ENCODE peak calls at places on chromosomes 1 and 21, in four cellular contexts. O, I, S and G are unnamed samples.

GRCh38 chr1:113830039-113830438 is 17.8 kb upstream of the RSBN1 start:
- DNase-seq in O (no peak), I (peak; percentile 51), S (no peak), G (no peak)

GRCh38 chr1:64171797-64172281 is 31.6 kb upstream of the UBE2U start:
- DNase-seq in O (peak; percentile 67), I (peak; percentile 66), S (no peak), G (no peak)

GRCh38 chr21:32371913-32372314 is 20.9 kb downstream of the URB1 start:
- DNase-seq in O (peak; percentile 86), I (peak; percentile 84), S (no peak), G (peak; percentile 40)

GRCh38 chr1:78743626-78744025 is 94.0 kb downstream of the IFI44 start:
- DNase-seq in O (peak; percentile 55), I (peak; percentile 78), S (no peak), G (no peak)

GRCh38 chr1:27446491-27447020 is 43.4 kb downstream of the WASF2 start:
- DNase-seq in O (no peak), I (no peak), S (no peak), G (no peak)

GRCh38 chr1:119409731-119410130 is 5.2 kb upstream of the HSD3B2 start:
- DNase-seq in O (peak; percentile 71), I (peak; percentile 60), S (no peak), G (no peak)

GRCh38 chr1:203556047-203556851 is 62.3 kb downstream of the OPTC start:
- DNase-seq in O (peak; percentile 79), I (peak; percentile 95), S (no peak), G (peak; percentile 33)

GRCh38 chr1:89632213-89633102 is 462 bp upstream of the LRRC8C start:
- DNase-seq in O (peak; percentile 87), I (peak; percentile 91), S (peak; percentile 75), G (peak; percentile 84)

GRCh38 chr1:207565546-207566468 is 69.8 kb downstream of the CR1 start:
- DNase-seq in O (peak; percentile 17), I (peak; percentile 30), S (no peak), G (peak; percentile 16)

GRCh38 chr1:218463194-218464156 is 118.3 kb downstream of the TGFB2 start:
- DNase-seq in O (peak; percentile 77), I (peak; percentile 91), S (peak; percentile 33), G (peak; percentile 47)

GRCh38 chr1:160116277-160117147 is 953 bp downstream of the ATP1A2 start:
- DNase-seq in O (peak; percentile 32), I (peak; percentile 46), S (no peak), G (peak; percentile 50)

GRCh38 chr1:156123356-156124196 is 9.1 kb downstream of the LMNA start:
- DNase-seq in O (peak; percentile 98), I (peak; percentile 96), S (peak; percentile 96), G (peak; percentile 96)

GRCh38 chr21:38768385-38769071 is 37.2 kb upstream of the ETS2 start:
- DNase-seq in O (peak; percentile 79), I (peak; percentile 87), S (no peak), G (no peak)

GRCh38 chr1:53654216-53655210 is 84.5 kb downstream of the GLIS1 start:
- DNase-seq in O (no peak), I (peak; percentile 71), S (no peak), G (no peak)

GRCh38 chr1:241870290-241870689 is 22.3 kb downstream of the EXO1 start:
- DNase-seq in O (no peak), I (no peak), S (no peak), G (no peak)

GRCh38 chr1:168301664-168302320 is 21.1 kb downstream of the TBX19 start:
- DNase-seq in O (peak; percentile 70), I (peak; percentile 82), S (no peak), G (no peak)

GRCh38 chr1:5475572-5475971 is 516.7 kb downstream of the NPHP4 start:
- DNase-seq in O (no peak), I (no peak), S (no peak), G (no peak)

GRCh38 chr1:248817065-248817464 is 8.7 kb downstream of the SH3BP5L start:
- DNase-seq in O (peak; percentile 22), I (no peak), S (no peak), G (no peak)

GRCh38 chr21:33070921-33071877 is 1.3 kb downstream of the OLIG1 start:
- DNase-seq in O (peak; percentile 4), I (peak; percentile 13), S (no peak), G (no peak)

GRCh38 chr1:215539803-215540575 is 27.1 kb upstream of the KCTD3 start:
- DNase-seq in O (peak; percentile 34), I (peak; percentile 56), S (no peak), G (peak; percentile 20)

GRCh38 chr1:13813398-13814012 is 113.5 kb downstream of the PRDM2 start:
- DNase-seq in O (peak; percentile 46), I (peak; percentile 46), S (no peak), G (peak; percentile 83)

GRCh38 chr1:147717706-147718097 is 42.7 kb downstream of the GJA5 start:
- DNase-seq in O (no peak), I (no peak), S (no peak), G (no peak)

GRCh38 chr1:94633051-94633450 is 91.5 kb upstream of the F3 start:
- DNase-seq in O (peak; percentile 12), I (peak; percentile 81), S (no peak), G (no peak)
- H3K9me3 ChIP-seq in O (no peaks in the 10 kb centered on the region), I (no peaks in the 10 kb centered on the region), S (no peaks in the 10 kb centered on the region), G (no peaks in the 10 kb centered on the region)

DNA sequence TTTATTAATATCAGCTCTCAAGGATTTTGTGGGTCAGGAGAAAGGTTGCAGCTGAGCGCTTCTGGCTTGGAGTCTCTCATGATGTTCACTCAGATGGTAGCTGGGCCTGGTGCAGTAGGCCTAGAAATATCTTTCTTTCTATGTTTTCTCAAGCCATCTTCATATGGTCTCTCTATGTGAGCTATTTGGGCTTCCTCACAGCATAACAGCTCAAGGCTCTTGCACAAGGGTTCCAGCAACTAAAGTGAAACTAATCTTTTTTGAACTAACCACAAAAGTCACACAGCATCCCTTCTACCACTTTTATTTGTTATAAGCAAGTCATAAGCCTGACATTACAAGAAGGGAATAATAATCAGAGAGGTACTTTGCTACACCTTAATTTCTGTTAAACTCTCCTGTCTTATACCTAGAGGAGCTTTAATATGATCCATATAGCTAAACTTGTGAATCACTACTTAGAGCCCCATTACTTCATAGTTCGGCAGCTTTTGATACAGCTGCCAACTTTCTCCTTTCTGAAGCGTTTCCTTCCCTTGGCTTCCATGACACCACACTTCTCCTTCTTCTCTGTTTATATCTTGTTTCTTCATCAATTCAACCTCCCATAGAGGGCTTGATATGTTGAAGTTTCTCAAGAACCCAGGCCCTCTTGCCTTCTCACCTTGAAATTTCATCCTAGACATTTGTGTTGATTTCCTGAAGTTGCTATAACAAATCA is 720.2 kb downstream of the LTN1 start:
- DNase-seq in O (peak; percentile 68), I (peak; percentile 11), S (no peak), G (no peak)
- H3K9me3 ChIP-seq in O (no peaks in the 10 kb centered on the region), I (no peaks in the 10 kb centered on the region), S (no peaks in the 10 kb centered on the region), G (no peaks in the 10 kb centered on the region)

GRCh38 chr1:223702735-223703667 is 9.3 kb upstream of the CAPN2 start:
- DNase-seq in O (no peak), I (peak; percentile 96), S (no peak), G (no peak)

GRCh38 chr1:223703668-223704013 is 8.7 kb upstream of the CAPN2 start:
- DNase-seq in O (no peak), I (no peak), S (no peak), G (no peak)

GRCh38 chr1:223704921-223705878 is 7.1 kb upstream of the CAPN2 start:
- DNase-seq in O (peak; percentile 87), I (peak; percentile 53), S (no peak), G (no peak)

GRCh38 chr1:223700388-223700918 is 11.9 kb upstream of the CAPN2 start:
- DNase-seq in O (peak; percentile 73), I (peak; percentile 51), S (no peak), G (no peak)

DNA sequence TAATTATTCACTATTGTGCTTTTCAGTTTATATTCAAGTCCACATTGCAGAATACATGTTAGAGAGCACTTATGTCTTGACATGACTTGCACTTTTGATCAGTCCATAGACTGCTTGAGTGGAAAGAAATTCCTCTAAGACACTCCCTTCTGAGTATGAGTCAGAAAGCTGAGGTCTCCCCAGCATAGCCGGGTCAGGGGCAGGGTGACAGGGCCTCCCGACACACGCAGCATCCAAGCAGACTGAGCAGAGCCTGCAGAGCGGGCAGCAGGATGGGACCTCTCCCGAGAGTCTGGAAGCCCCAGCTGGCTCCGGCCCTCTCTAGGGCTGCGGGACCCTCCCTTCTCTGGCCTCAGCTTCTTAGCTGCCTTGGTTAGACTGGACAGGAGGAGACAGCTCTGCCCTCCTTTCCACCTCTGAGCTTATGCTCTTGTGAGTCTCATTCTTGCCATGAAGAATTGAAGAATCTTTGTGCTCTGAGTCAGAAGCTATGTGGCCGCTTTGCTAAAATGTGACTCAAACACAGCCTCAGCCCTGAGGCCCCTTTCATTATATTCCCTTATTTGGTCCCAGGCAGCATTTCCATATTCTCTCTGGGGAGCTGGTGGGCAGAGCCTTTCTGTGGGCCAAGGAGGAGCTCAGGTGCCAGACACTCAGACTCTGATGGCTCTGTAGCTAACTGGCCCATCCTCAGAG is 11.2 kb upstream of the CAPN2 start:
- DNase-seq in O (peak; percentile 94), I (peak; percentile 98), S (peak; percentile 71), G (peak; percentile 60)
- H3K9me3 ChIP-seq in O (no peaks in the 10 kb centered on the region), I (no peaks in the 10 kb centered on the region), S (no peaks in the 10 kb centered on the region), G (no peaks in the 10 kb centered on the region)

GRCh38 chr1:46784666-46785065 is 14.2 kb upstream of the CYP4B1 start:
- DNase-seq in O (no peak), I (no peak), S (no peak), G (no peak)
- H3K9me3 ChIP-seq in O (no peaks in the 10 kb centered on the region), I (no peaks in the 10 kb centered on the region), S (no peaks in the 10 kb centered on the region), G (no peaks in the 10 kb centered on the region)

DNA sequence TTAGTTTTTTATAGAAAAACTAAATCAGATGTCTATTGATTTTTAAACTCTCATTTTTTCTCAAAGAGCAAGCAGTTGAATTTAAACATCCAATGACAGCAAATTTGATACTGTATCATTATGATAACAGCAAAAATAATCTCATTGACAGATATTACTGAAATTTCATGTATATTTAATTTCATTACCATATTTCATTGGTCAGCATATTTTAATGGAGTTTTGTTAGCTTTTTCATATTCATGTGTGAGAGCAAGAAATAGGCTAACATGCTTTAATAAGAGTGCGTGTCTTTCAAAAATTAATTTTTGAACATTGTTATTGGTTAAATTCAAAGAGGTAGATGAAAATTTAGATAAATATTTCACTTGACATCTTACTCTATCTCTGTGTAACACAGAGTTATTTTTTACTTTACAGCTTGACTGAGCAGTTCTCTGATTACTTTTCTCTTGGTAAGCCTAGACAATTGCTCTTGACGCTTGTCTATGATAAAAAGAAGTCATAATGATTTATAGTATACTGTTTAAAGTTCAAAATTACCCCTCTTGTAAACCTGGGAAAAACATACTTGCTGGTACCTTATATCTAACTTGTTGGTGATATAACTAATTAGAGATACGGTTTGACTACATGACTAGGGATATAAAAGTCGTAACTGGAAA is 732.4 kb upstream of the NCAM2 start:
- DNase-seq in O (no peak), I (no peak), S (no peak), G (no peak)
- H3K9me3 ChIP-seq in O (no peaks in the 10 kb centered on the region), I (no peaks in the 10 kb centered on the region), S (no peaks in the 10 kb centered on the region), G (no peaks in the 10 kb centered on the region)

GRCh38 chr1:22440582-22440981 is 11.1 kb upstream of the ZBTB40 start:
- DNase-seq in O (no peak), I (no peak), S (no peak), G (no peak)
- H3K9me3 ChIP-seq in O (no peaks in the 10 kb centered on the region), I (peaks cover 3% of the 10 kb centered on the region), S (peaks cover 4% of the 10 kb centered on the region), G (no peaks in the 10 kb centered on the region)

GRCh38 chr1:22078133-22078532 is 25.6 kb downstream of the CDC42 start:
- DNase-seq in O (no peak), I (no peak), S (no peak), G (no peak)
- H3K9me3 ChIP-seq in O (no peaks in the 10 kb centered on the region), I (no peaks in the 10 kb centered on the region), S (no peaks in the 10 kb centered on the region), G (no peaks in the 10 kb centered on the region)

GRCh38 chr1:72745413-72745812 is 463.1 kb upstream of the NEGR1 start:
- DNase-seq in O (no peak), I (no peak), S (no peak), G (no peak)
- H3K9me3 ChIP-seq in O (no peaks in the 10 kb centered on the region), I (no peaks in the 10 kb centered on the region), S (no peaks in the 10 kb centered on the region), G (no peaks in the 10 kb centered on the region)